ENCODE peak calls at places on chromosomes 6 and 20, in nine cellular contexts. L, K, B, X, P, T, F, Z and N are unnamed samples.
A peak's percentile ranks its signal among the peaks of the same experiment; 100 is the strongest.

GRCh38 chr6:42694586-42694985 is 27.8 kb downstream of the PRPH2 start:
- DNase-seq in X (no peak), F (no peak), L (peak; percentile 52), K (peak; percentile 84), T (no peak), P (no peak), B (no peak), Z (no peak), N (no peak)

GRCh38 chr6:2990932-2991506 is 8.7 kb upstream of the NQO2 start:
- DNase-seq in Z (no peak), P (no peak), L (no peak), K (peak; percentile 47), F (no peak), B (no peak), X (no peak), T (no peak), N (no peak)

GRCh38 chr6:2037230-2037926 is 208.0 kb downstream of the GMDS start:
- DNase-seq in P (peak; percentile 15), K (peak; percentile 10), X (no peak), F (peak; percentile 9), T (no peak), B (no peak), L (peak; percentile 61), Z (no peak), N (peak; percentile 22)

GRCh38 chr6:1538348-1538747 is 71.4 kb upstream of the FOXC1 start:
- DNase-seq in B (no peak), T (no peak), P (no peak), K (no peak), Z (no peak), X (no peak), F (no peak), L (no peak), N (no peak)

GRCh38 chr6:31769684-31770371 is 7.3 kb downstream of the VWA7 start:
- DNase-seq in K (peak; percentile 60), P (peak; percentile 85), T (peak; percentile 63), Z (peak; percentile 71), F (no peak), L (peak; percentile 39), X (peak; percentile 42), B (peak; percentile 64), N (peak; percentile 66)

GRCh38 chr6:90131091-90131490 is 165.6 kb downstream of the BACH2 start:
- DNase-seq in P (no peak), Z (no peak), K (peak; percentile 56), X (no peak), F (peak; percentile 44), B (no peak), T (no peak), L (no peak), N (no peak)

GRCh38 chr20:9978395-9979004 is 56.3 kb upstream of the ANKEF1 start:
- DNase-seq in K (peak; percentile 89), T (peak; percentile 91), B (peak; percentile 19), X (peak; percentile 79), L (peak; percentile 96), Z (peak; percentile 82), P (peak; percentile 92), F (peak; percentile 83), N (peak; percentile 87)

GRCh38 chr6:139588076-139588639 is 213.7 kb upstream of the CITED2 start:
- DNase-seq in T (peak; percentile 26), L (peak; percentile 68), B (no peak), K (peak; percentile 33), F (peak; percentile 83), P (peak; percentile 61), Z (peak; percentile 30), X (peak; percentile 52), N (peak; percentile 67)

GRCh38 chr6:46011241-46012085 is 4.2 kb downstream of the CLIC5 start:
- DNase-seq in T (no peak), B (no peak), K (no peak), L (no peak), Z (peak; percentile 34), P (no peak), F (no peak), X (no peak), N (peak; percentile 29)

GRCh38 chr6:113782641-113783040 is 74.5 kb upstream of the MARCKS start:
- DNase-seq in P (no peak), X (no peak), Z (no peak), F (no peak), T (no peak), L (no peak), B (no peak), K (peak; percentile 2), N (no peak)

GRCh38 chr6:167706313-167707109 is 120.2 kb upstream of the AFDN start:
- DNase-seq in F (no peak), T (no peak), L (no peak), P (no peak), B (no peak), X (no peak), Z (no peak), K (no peak), N (no peak)

GRCh38 chr20:41572010-41572572 is 46.1 kb downstream of the CHD6 start:
- DNase-seq in K (no peak), Z (no peak), P (no peak), L (no peak), F (no peak), B (no peak), T (no peak), X (no peak), N (no peak)

GRCh38 chr20:36336204-36336603 is 30.1 kb downstream of the DLGAP4 start:
- DNase-seq in P (no peak), L (no peak), K (no peak), T (no peak), Z (no peak), F (no peak), X (no peak), B (no peak), N (no peak)

GRCh38 chr6:139764498-139764986 is 390.1 kb upstream of the CITED2 start:
- DNase-seq in K (peak; percentile 98), L (peak; percentile 93), Z (peak; percentile 66), B (peak; percentile 79), T (peak; percentile 64), F (peak; percentile 99), X (peak; percentile 83), P (peak; percentile 88), N (peak; percentile 91)

GRCh38 chr6:91081452-91082067 is 494.7 kb upstream of the MAP3K7 start:
- DNase-seq in F (peak; percentile 40), L (peak; percentile 78), X (peak; percentile 3), T (peak; percentile 88), P (peak; percentile 59), Z (peak; percentile 25), K (peak; percentile 55), B (peak; percentile 1), N (peak; percentile 52)

GRCh38 chr6:157238346-157238745 is 85.0 kb downstream of the TMEM242 start:
- DNase-seq in K (no peak), Z (no peak), B (no peak), X (no peak), T (no peak), P (no peak), F (no peak), L (no peak), N (no peak)

GRCh38 chr6:157233686-157234085 is 89.6 kb downstream of the TMEM242 start:
- DNase-seq in K (no peak), F (no peak), L (no peak), T (no peak), B (no peak), X (no peak), Z (no peak), P (no peak), N (no peak)

GRCh38 chr6:157239148-157239547 is 84.2 kb downstream of the TMEM242 start:
- DNase-seq in T (no peak), X (no peak), P (no peak), Z (no peak), K (no peak), B (no peak), L (no peak), F (no peak), N (no peak)

GRCh38 chr6:157235600-157236039 is 87.7 kb downstream of the TMEM242 start:
- DNase-seq in B (no peak), F (peak; percentile 34), L (peak; percentile 58), X (no peak), T (peak; percentile 73), K (peak; percentile 87), Z (peak; percentile 45), P (no peak), N (peak; percentile 55)

GRCh38 chr6:157236040-157236725 is 87.1 kb downstream of the TMEM242 start:
- DNase-seq in K (peak; percentile 23), F (no peak), X (no peak), Z (no peak), B (no peak), L (no peak), P (no peak), T (no peak), N (no peak)
- TF ChIP-seq EZH2 in K (peak; percentile 56), F (peak; percentile 86), X (no peak), Z (peak; percentile 24), B (peak; percentile 52), L (peak; percentile 18), P (no peak), T (peak; percentile 44), N (peak; percentile 96)

GRCh38 chr6:121723623-121724022 is 288.2 kb downstream of the GJA1 start:
- DNase-seq in B (no peak), X (no peak), P (no peak), L (no peak), T (no peak), F (no peak), K (no peak), Z (no peak), N (peak; percentile 47)
- TF ChIP-seq EZH2 in B (no peak), X (no peak), P (no peak), L (no peak), T (no peak), F (no peak), K (no peak), Z (no peak), N (no peak)

GRCh38 chr6:150143521-150144293 is 863 bp downstream of the PPP1R14C start:
- DNase-seq in K (peak; percentile 56), Z (no peak), T (peak; percentile 37), F (no peak), P (no peak), X (no peak), B (no peak), L (no peak), N (no peak)
- TF ChIP-seq EZH2 in K (no peak), Z (no peak), T (peak; percentile 44), F (peak; percentile 15), P (no peak), X (peak; percentile 38), B (no peak), L (peak; percentile 76), N (peak; percentile 62)

GRCh38 chr6:376823-377571 is 14.6 kb upstream of the IRF4 start:
- DNase-seq in Z (no peak), L (no peak), B (no peak), P (no peak), K (no peak), T (no peak), X (no peak), F (no peak), N (no peak)

GRCh38 chr6:380234-381218 is 11.0 kb upstream of the IRF4 start:
- DNase-seq in L (no peak), Z (no peak), T (no peak), F (no peak), P (no peak), K (no peak), B (no peak), X (no peak), N (no peak)

GRCh38 chr6:379367-380181 is 12.0 kb upstream of the IRF4 start:
- DNase-seq in T (no peak), P (no peak), Z (no peak), L (no peak), B (no peak), X (no peak), F (no peak), K (no peak), N (no peak)

GRCh38 chr6:378958-379366 is 12.6 kb upstream of the IRF4 start:
- DNase-seq in P (no peak), F (no peak), B (no peak), X (no peak), T (no peak), L (no peak), K (no peak), Z (no peak), N (no peak)

GRCh38 chr6:378090-378957 is 13.2 kb upstream of the IRF4 start:
- DNase-seq in B (no peak), P (no peak), X (no peak), T (no peak), Z (no peak), K (no peak), F (no peak), L (no peak), N (no peak)
- TF ChIP-seq EZH2 in B (no peak), P (no peak), X (no peak), T (no peak), Z (no peak), K (no peak), F (no peak), L (no peak), N (no peak)